ENCODE peak calls at places on chromosomes 16 and 17, in five cellular contexts. O, Q, B, M and I are unnamed samples.

GRCh38 chr17:68642118-68642412 is 40.9 kb upstream of the FAM20A start:
- DNase-seq in B (no peak), Q (no peak), M (no peak), O (no peak), I (no peak)

GRCh38 chr16:78034530-78034929 is 12.2 kb downstream of the CLEC3A start:
- DNase-seq in M (no peak), O (no peak), B (peak; percentile 2), Q (no peak), I (no peak)

GRCh38 chr17:64032081-64032480 is 11.6 kb upstream of the ICAM2 start:
- DNase-seq in O (no peak), Q (no peak), B (no peak), M (no peak), I (no peak)

GRCh38 chr16:87809150-87809902 is 43.5 kb upstream of the KLHDC4 start:
- DNase-seq in O (peak; percentile 39), M (no peak), Q (no peak), B (peak; percentile 92), I (no peak)

GRCh38 chr17:13931111-13931526 is 138.2 kb upstream of the COX10 start:
- DNase-seq in O (peak; percentile 35), B (no peak), Q (no peak), M (no peak), I (no peak)

GRCh38 chr17:20063665-20064648 is 54.8 kb downstream of the SPECC1 start:
- DNase-seq in O (peak; percentile 38), B (peak; percentile 78), M (peak; percentile 69), Q (peak; percentile 88), I (peak; percentile 90)

GRCh38 chr17:39461911-39462641 is 790 bp downstream of the CDK12 start:
- DNase-seq in B (no peak), Q (no peak), O (peak; percentile 17), M (no peak), I (no peak)

GRCh38 chr17:27990100-27990499 is 52.4 kb upstream of the NLK start:
- DNase-seq in M (no peak), O (no peak), B (no peak), Q (no peak), I (no peak)

GRCh38 chr16:75727221-75727620 is 931 bp upstream of the CPHXL start:
- DNase-seq in B (no peak), Q (no peak), O (no peak), M (no peak), I (no peak)

GRCh38 chr17:2253768-2254406 is 49.7 kb downstream of the SMG6 start:
- DNase-seq in B (peak; percentile 90), O (no peak), Q (no peak), M (no peak), I (no peak)

GRCh38 chr17:17344507-17345293 is 41.5 kb downstream of the NT5M start:
- DNase-seq in B (no peak), M (no peak), O (no peak), Q (no peak), I (peak; percentile 2)

GRCh38 chr16:52680993-52681392 is 134.1 kb upstream of the TOX3 start:
- DNase-seq in Q (no peak), O (no peak), M (no peak), B (no peak), I (no peak)

GRCh38 chr17:48854774-48855476 is 24.1 kb downstream of the CALCOCO2 start:
- DNase-seq in O (no peak), B (no peak), Q (no peak), M (no peak), I (no peak)

GRCh38 chr17:64707077-64707591 is 45.0 kb upstream of the SMURF2 start:
- DNase-seq in M (peak; percentile 86), B (no peak), O (peak; percentile 52), Q (peak; percentile 68), I (peak; percentile 79)

GRCh38 chr17:54968954-54969400 is 412 bp downstream of the STXBP4 start:
- DNase-seq in Q (no peak), M (no peak), O (no peak), B (no peak), I (no peak)

GRCh38 chr16:1812732-1813163 is 13.9 kb downstream of the HAGH start:
- DNase-seq in B (peak; percentile 35), O (peak; percentile 36), M (no peak), Q (peak; percentile 83), I (no peak)

GRCh38 chr17:78322327-78322857 is 37.5 kb downstream of the SOCS3 start:
- DNase-seq in B (no peak), O (no peak), Q (no peak), M (no peak), I (no peak)

GRCh38 chr17:37190493-37190892 is 185.3 kb upstream of the C17orf78 start:
- DNase-seq in O (no peak), B (no peak), Q (no peak), M (no peak), I (no peak)
- TF ChIP-seq CTCF in O (no peak), B (no peak), Q (no peak), M (no peak), I (no peak)

GRCh38 chr16:54930034-54930938 is at the start of gene IRX5:
- DNase-seq in M (peak; percentile 71), B (peak; percentile 54), O (peak; percentile 20), Q (peak; percentile 88), I (no peak)

GRCh38 chr16:54931041-54931756 is 534 bp downstream of the IRX5 start:
- DNase-seq in O (no peak), M (no peak), B (no peak), Q (peak; percentile 63), I (no peak)

GRCh38 chr16:54928421-54929089 is 2.1 kb upstream of the IRX5 start:
- DNase-seq in M (no peak), O (no peak), Q (no peak), B (peak; percentile 51), I (no peak)

GRCh38 chr16:54928016-54928356 is 2.7 kb upstream of the IRX5 start:
- DNase-seq in Q (no peak), M (no peak), B (no peak), O (no peak), I (no peak)

DNA sequence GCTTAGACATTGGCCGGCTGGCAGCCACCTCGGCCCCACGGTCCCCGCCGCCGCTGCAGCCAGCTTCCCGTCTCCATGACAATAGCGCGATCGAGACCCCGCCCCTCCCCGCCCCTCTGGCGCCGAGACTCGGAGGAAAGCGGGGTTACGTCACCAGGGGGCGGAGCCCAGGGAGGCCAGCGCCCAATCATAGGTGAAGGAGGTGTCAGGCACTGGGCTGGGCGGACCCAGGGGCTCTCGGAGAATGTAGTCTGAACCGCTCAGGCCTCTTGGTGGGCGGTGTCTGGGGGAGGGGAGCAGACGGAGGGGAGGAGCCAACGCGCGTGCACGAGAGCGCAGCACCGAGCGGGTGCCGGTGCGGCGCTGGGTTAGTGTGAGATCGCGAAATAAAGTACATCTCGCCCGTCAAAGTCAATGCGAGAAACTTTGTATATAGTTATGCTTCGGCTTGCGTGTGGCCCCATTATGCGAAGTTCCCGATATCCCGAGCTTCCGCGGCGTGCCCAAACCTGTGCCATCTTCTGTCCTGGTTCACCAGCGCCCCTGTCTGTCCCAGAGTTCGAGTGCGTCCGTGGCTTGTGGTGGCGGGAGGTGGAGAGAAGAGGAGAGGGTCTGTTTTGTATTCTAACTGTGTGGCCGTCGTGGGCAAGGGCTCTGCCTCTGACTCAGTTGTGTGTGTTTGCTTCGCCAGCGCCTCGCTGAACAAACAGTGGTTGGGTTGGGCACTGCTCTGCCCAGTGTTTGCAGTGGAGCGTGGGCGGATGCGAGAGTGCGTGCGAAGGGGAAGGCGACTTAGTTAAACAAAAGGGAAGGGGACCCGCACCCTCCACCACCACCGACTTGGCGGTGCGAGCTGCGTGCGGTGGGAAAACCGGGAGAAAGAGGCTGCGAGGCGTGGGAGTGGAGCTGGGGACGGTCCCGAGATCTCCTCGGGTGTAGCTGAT is 1.3 kb upstream of the IRX5 start:
- DNase-seq in M (peak; percentile 98), O (peak; percentile 86), B (peak; percentile 93), Q (peak; percentile 100), I (peak; percentile 97)
- TF ChIP-seq CTCF in M (peak; percentile 13), O (no peak), B (no peak), Q (peak; percentile 7), I (no peak)

GRCh38 chr16:59586331-59586730 is 852.2 kb upstream of the GOT2 start:
- DNase-seq in M (no peak), O (no peak), B (no peak), Q (no peak), I (no peak)

GRCh38 chr16:59593256-59593655 is 859.1 kb upstream of the GOT2 start:
- DNase-seq in Q (no peak), O (no peak), B (no peak), M (no peak), I (no peak)

GRCh38 chr16:59597269-59597668 is 863.2 kb upstream of the GOT2 start:
- DNase-seq in Q (no peak), M (no peak), O (no peak), B (no peak), I (no peak)

DNA sequence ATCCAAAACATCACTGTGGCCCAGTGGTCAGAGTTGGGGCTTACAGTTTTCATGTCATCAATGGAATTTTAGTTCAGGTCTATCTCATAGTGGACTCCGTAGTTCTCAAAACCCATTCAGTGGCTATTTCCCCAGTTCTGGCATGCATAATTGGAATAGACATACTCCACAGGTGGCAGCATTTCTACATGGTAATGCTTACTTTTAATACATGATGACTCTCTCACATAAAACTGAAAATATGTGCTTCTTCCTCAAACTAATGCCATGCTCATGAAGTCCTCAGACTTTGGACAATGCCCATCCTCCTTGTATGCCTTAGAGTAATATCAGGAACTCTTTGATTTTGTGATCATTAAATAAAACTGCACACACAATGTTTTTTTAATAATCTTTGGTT is 857.4 kb upstream of the GOT2 start:
- DNase-seq in B (no peak), Q (no peak), M (no peak), O (no peak), I (no peak)
- TF ChIP-seq CTCF in B (no peak), Q (no peak), M (no peak), O (no peak), I (no peak)

GRCh38 chr17:42617956-42618431 is 8.5 kb downstream of the TUBG1 start:
- DNase-seq in M (no peak), O (no peak), Q (no peak), B (peak; percentile 83), I (no peak)

GRCh38 chr17:42618442-42619150 is 9.1 kb downstream of the TUBG1 start:
- DNase-seq in O (peak; percentile 37), Q (no peak), B (peak; percentile 97), M (no peak), I (no peak)

GRCh38 chr17:42629420-42630009 is 20.0 kb downstream of the TUBG1 start:
- DNase-seq in Q (no peak), O (no peak), M (no peak), B (no peak), I (no peak)

GRCh38 chr17:42623732-42624596 is 14.5 kb downstream of the TUBG1 start:
- DNase-seq in M (no peak), O (no peak), Q (no peak), B (no peak), I (no peak)
- TF ChIP-seq CTCF in M (no peak), O (no peak), Q (no peak), B (no peak), I (no peak)